ENCODE peak calls at places on chromosome 2, in four cellular contexts. V, A, L and D are unnamed samples.

GRCh38 chr2:65566617-65567016 is 134.2 kb upstream of the SPRED2 start:
- DNase-seq in V (no peak), L (peak; percentile 25), A (peak; percentile 81), D (no peak)

GRCh38 chr2:1553671-1554295 is 140.5 kb downstream of the TPO start:
- DNase-seq in A (no peak), V (no peak), L (peak; percentile 70), D (no peak)

GRCh38 chr2:2892378-2892777 is 485.2 kb downstream of the EIPR1 start:
- DNase-seq in V (no peak), L (no peak), A (no peak), D (no peak)

GRCh38 chr2:171325886-171326585 is 107.8 kb downstream of the METTL8 start:
- DNase-seq in L (no peak), A (no peak), V (no peak), D (no peak)

GRCh38 chr2:201777043-201777442 is 3.7 kb downstream of the ALS2 start:
- DNase-seq in V (no peak), A (peak; percentile 19), L (no peak), D (no peak)

GRCh38 chr2:7237476-7237875 is 320.3 kb downstream of the RNF144A start:
- DNase-seq in L (no peak), A (no peak), V (no peak), D (no peak)

GRCh38 chr2:14516844-14517243 is 115.7 kb upstream of the LRATD1 start:
- DNase-seq in A (no peak), V (no peak), L (no peak), D (no peak)

GRCh38 chr2:40760071-40760666 is 308.3 kb upstream of the SLC8A1 start:
- DNase-seq in L (peak; percentile 57), V (peak; percentile 45), A (peak; percentile 42), D (peak; percentile 20)

GRCh38 chr2:63786506-63786905 is 55.2 kb upstream of the UGP2 start:
- DNase-seq in V (no peak), L (peak; percentile 8), A (no peak), D (no peak)

GRCh38 chr2:175439416-175439815 is 257.9 kb upstream of the ATP5MC3 start:
- DNase-seq in A (peak; percentile 44), V (no peak), L (no peak), D (no peak)

GRCh38 chr2:158914066-158914465 is 54.4 kb upstream of the TANC1 start:
- DNase-seq in V (no peak), L (peak; percentile 25), A (no peak), D (no peak)

GRCh38 chr2:224930990-224931389 is 111.3 kb downstream of the DOCK10 start:
- DNase-seq in V (peak; percentile 37), A (no peak), L (no peak), D (no peak)
- TF ChIP-seq CTCF in V (peak; percentile 73), A (no peak), L (no peak), D (peak; percentile 61)

GRCh38 chr2:497770-498492 is 179.3 kb downstream of the TMEM18 start:
- DNase-seq in L (no peak), A (no peak), V (no peak), D (no peak)

GRCh38 chr2:496729-497128 is 180.5 kb downstream of the TMEM18 start:
- DNase-seq in V (no peak), L (no peak), A (no peak), D (no peak)

GRCh38 chr2:494853-495252 is 182.4 kb downstream of the TMEM18 start:
- DNase-seq in V (no peak), L (no peak), A (no peak), D (no peak)

GRCh38 chr2:493278-493677 is 183.9 kb downstream of the TMEM18 start:
- DNase-seq in A (no peak), L (no peak), V (no peak), D (no peak)

DNA sequence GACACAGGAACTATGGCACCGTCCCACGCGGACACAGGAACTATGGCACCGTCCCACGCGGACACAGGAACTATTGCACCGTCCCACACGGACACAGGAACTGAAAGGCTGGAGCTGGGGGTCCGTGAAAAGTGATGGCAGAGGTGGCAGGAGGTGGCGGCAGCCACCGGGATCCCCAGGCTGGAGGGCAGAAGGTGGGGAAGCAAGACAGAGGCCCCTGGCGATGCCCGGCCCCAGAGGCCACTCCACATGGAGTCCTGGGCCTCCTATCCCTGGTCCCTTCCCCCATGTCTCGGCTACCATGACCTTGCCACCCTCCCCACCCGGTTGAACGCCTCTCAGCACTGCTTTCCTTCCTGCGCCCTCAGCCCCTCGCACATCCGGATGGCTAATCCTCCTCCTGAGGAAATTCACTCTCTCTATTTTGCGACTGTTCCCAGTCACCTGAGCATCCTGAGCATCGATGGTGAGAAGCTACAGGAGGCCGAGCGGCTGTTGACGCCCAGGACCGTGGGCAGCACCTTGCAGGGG is 181.4 kb downstream of the TMEM18 start:
- DNase-seq in A (no peak), L (no peak), V (no peak), D (no peak)
- TF ChIP-seq CTCF in A (no peak), L (no peak), V (no peak), D (no peak)

GRCh38 chr2:31725444-31725843 is 144.7 kb upstream of the SRD5A2 start:
- DNase-seq in A (peak; percentile 54), V (no peak), L (no peak), D (no peak)

GRCh38 chr2:31728406-31729064 is 147.8 kb upstream of the SRD5A2 start:
- DNase-seq in L (no peak), V (no peak), A (no peak), D (no peak)

GRCh38 chr2:31729065-31729439 is 148.3 kb upstream of the SRD5A2 start:
- DNase-seq in A (no peak), V (no peak), L (no peak), D (no peak)

DNA sequence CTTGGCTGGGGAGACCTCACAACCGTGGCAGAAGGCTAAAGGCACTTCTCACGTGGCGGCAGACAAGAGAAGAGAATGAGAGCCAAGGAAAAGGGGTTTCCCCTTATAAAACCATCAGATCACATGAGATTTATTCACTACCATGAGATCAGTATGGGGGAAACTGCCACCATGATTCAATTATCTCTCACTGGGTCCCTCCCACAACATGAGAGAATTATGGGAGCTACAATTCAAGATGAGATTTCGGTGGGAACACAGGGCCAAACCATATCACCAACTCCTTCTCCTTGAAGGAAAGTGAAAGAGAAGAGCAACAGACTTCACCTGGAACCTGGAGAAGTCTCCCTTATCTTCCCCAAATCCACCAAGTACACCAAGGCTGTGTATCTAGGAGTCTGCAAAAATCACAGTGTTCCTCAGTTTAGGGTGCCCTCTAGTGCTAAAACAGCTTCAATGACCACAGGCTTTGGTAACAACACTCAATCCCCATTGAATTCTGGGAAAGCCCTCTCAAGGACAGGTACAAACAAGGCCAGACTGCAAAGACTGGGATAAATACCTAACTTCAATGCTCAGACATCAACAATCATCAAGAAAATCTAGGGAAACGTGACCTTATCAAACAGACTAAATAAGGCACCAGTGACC is 148.8 kb upstream of the SRD5A2 start:
- DNase-seq in V (peak; percentile 43), A (peak; percentile 62), L (peak; percentile 2), D (no peak)
- TF ChIP-seq CTCF in V (peak; percentile 78), A (peak; percentile 74), L (peak; percentile 10), D (no peak)

GRCh38 chr2:42185200-42185921 is 16.2 kb downstream of the EML4 start:
- DNase-seq in L (peak; percentile 52), A (no peak), V (no peak), D (no peak)

GRCh38 chr2:42186378-42186777 is 17.2 kb downstream of the EML4 start:
- DNase-seq in V (no peak), L (peak; percentile 40), A (no peak), D (no peak)

GRCh38 chr2:42183775-42184174 is 14.6 kb downstream of the EML4 start:
- DNase-seq in L (no peak), A (no peak), V (peak; percentile 32), D (no peak)

GRCh38 chr2:42182654-42183308 is 13.6 kb downstream of the EML4 start:
- DNase-seq in V (no peak), L (no peak), A (no peak), D (no peak)

GRCh38 chr2:42184346-42184745 is 15.2 kb downstream of the EML4 start:
- DNase-seq in V (no peak), L (no peak), A (no peak), D (no peak)
- TF ChIP-seq CTCF in V (peak; percentile 17), L (no peak), A (peak; percentile 22), D (no peak)

DNA sequence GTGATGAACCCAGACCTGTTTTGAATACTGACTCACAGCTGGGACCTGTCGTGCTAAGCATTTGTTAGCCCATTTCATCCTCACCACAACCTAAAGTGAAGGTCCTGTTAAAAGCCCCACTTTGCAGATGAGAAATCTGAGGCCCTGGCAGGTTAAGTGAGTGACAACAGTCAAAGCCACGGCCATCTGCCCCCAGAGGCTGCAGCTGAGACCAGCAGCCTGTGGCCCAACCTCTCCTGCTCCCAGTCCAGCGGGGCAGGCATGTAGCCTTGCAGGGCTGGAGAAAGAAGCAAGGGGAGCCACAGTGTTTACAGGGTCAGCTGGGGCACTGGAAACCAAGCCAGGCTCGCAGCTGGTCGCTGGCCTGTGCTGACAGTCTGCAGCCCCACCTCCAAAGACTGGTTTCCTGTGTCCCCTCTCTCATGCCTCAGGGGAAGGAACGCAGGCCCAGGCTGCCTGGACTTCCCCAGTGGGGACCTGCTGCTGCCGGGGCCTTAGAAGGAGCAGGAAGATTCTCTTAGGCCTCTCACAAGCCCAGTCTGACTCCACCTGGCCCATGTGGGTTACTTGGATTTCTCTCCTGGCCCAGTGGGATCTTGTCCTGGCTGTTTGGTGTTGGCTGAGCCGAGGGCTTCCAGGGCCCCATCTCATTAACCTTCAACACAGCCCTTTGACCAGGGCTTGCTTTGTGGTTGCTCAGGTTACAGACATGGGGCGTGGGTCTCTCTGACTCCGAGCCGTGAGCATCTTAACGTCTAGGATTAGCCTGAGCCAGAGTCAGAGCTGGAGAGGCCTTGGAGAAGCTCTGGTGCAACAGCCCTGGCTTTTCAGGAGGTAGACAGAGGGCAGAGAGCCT is 1.7 kb downstream of the INPP5D start:
- DNase-seq in V (peak; percentile 73), L (peak; percentile 14), A (no peak), D (peak; percentile 74)
- TF ChIP-seq CTCF in V (peak; percentile 67), L (peak; percentile 18), A (no peak), D (peak; percentile 63)

GRCh38 chr2:118657451-118657850 is 190.0 kb downstream of the EN1 start:
- DNase-seq in V (no peak), A (no peak), L (no peak), D (no peak)

GRCh38 chr2:118658581-118659248 is 188.7 kb downstream of the EN1 start:
- DNase-seq in L (no peak), V (no peak), A (no peak), D (no peak)

GRCh38 chr2:118650327-118650726 is 197.1 kb downstream of the EN1 start:
- DNase-seq in V (no peak), L (no peak), A (no peak), D (no peak)

GRCh38 chr2:118654945-118655344 is 192.5 kb downstream of the EN1 start:
- DNase-seq in V (no peak), A (no peak), L (peak; percentile 43), D (no peak)
- TF ChIP-seq CTCF in V (no peak), A (no peak), L (no peak), D (no peak)

GRCh38 chr2:173075781-173076556 is at the start of gene MAP3K20:
- DNase-seq in V (peak; percentile 78), A (peak; percentile 83), L (peak; percentile 78), D (peak; percentile 65)
- TF ChIP-seq CTCF in V (peak; percentile 61), A (peak; percentile 51), L (peak; percentile 39), D (no peak)